ENCODE peak calls at places on chromosomes 2 and 18, in seven cellular contexts. One of them, this sample, is unnamed.

GRCh38 chr2:206159346-206160123 is at the start of the genes EEF1B2 and NDUFS1:
- DNase-seq in K562: peak; percentile 78
- DNase-seq in HFFc6: peak; percentile 98
- DNase-seq in prostate gland: peak; percentile 98
- DNase-seq in progenitor cell of endocrine pancreas: peak; percentile 91
- DNase-seq in Peyer's patch: peak; percentile 97
- DNase-seq in left ventricle myocardium inferior: peak; percentile 98
- DNase-seq in this sample: peak; percentile 97

GRCh38 chr18:68676913-68677312 is 38.0 kb downstream of the TMX3 start:
- DNase-seq in prostate gland: no peak
- DNase-seq in left ventricle myocardium inferior: no peak
- DNase-seq in HFFc6: peak; percentile 37
- DNase-seq in K562: no peak
- DNase-seq in Peyer's patch: no peak
- DNase-seq in progenitor cell of endocrine pancreas: no peak
- DNase-seq in this sample: no peak

GRCh38 chr2:99572380-99572779 is 82.6 kb upstream of the REV1 start:
- DNase-seq in HFFc6: no peak
- DNase-seq in Peyer's patch: no peak
- DNase-seq in prostate gland: peak; percentile 19
- DNase-seq in left ventricle myocardium inferior: no peak
- DNase-seq in K562: no peak
- DNase-seq in progenitor cell of endocrine pancreas: no peak
- DNase-seq in this sample: no peak

GRCh38 chr18:51028201-51028805 is 1.7 kb upstream of the SMAD4 start:
- DNase-seq in prostate gland: no peak
- DNase-seq in progenitor cell of endocrine pancreas: no peak
- DNase-seq in Peyer's patch: no peak
- DNase-seq in HFFc6: peak; percentile 28
- DNase-seq in K562: no peak
- DNase-seq in left ventricle myocardium inferior: no peak
- DNase-seq in this sample: no peak

GRCh38 chr2:212919238-212919637 is 232.2 kb downstream of the IKZF2 start:
- DNase-seq in Peyer's patch: no peak
- DNase-seq in progenitor cell of endocrine pancreas: no peak
- DNase-seq in HFFc6: no peak
- DNase-seq in K562: no peak
- DNase-seq in prostate gland: no peak
- DNase-seq in left ventricle myocardium inferior: no peak
- DNase-seq in this sample: no peak

GRCh38 chr2:239523147-239523943 is 122.5 kb upstream of the HDAC4 start:
- DNase-seq in prostate gland: no peak
- DNase-seq in HFFc6: no peak
- DNase-seq in progenitor cell of endocrine pancreas: no peak
- DNase-seq in left ventricle myocardium inferior: peak; percentile 11
- DNase-seq in K562: no peak
- DNase-seq in Peyer's patch: no peak
- DNase-seq in this sample: no peak

GRCh38 chr2:69177785-69178636 is 165.0 kb downstream of the ANTXR1 start:
- DNase-seq in left ventricle myocardium inferior: peak; percentile 87
- DNase-seq in prostate gland: peak; percentile 33
- DNase-seq in Peyer's patch: peak; percentile 82
- DNase-seq in progenitor cell of endocrine pancreas: peak; percentile 16
- DNase-seq in HFFc6: peak; percentile 89
- DNase-seq in K562: peak; percentile 95
- DNase-seq in this sample: peak; percentile 71

GRCh38 chr2:241818229-241818942 is 9.4 kb downstream of the NEU4 start:
- DNase-seq in K562: no peak
- DNase-seq in HFFc6: no peak
- DNase-seq in prostate gland: no peak
- DNase-seq in progenitor cell of endocrine pancreas: no peak
- DNase-seq in Peyer's patch: peak; percentile 43
- DNase-seq in left ventricle myocardium inferior: no peak
- DNase-seq in this sample: no peak

GRCh38 chr2:133765693-133766092 is 197.4 kb upstream of the NCKAP5 start:
- DNase-seq in Peyer's patch: no peak
- DNase-seq in progenitor cell of endocrine pancreas: no peak
- DNase-seq in left ventricle myocardium inferior: no peak
- DNase-seq in prostate gland: peak; percentile 30
- DNase-seq in K562: no peak
- DNase-seq in HFFc6: no peak
- DNase-seq in this sample: no peak

GRCh38 chr2:69585855-69586560 is 57.5 kb downstream of the AAK1 start:
- DNase-seq in left ventricle myocardium inferior: no peak
- DNase-seq in Peyer's patch: no peak
- DNase-seq in progenitor cell of endocrine pancreas: no peak
- DNase-seq in prostate gland: no peak
- DNase-seq in K562: no peak
- DNase-seq in HFFc6: no peak
- DNase-seq in this sample: no peak

GRCh38 chr18:23330423-23330822 is 122.7 kb upstream of the RIOK3 start:
- DNase-seq in HFFc6: no peak
- DNase-seq in left ventricle myocardium inferior: no peak
- DNase-seq in K562: no peak
- DNase-seq in Peyer's patch: no peak
- DNase-seq in prostate gland: no peak
- DNase-seq in progenitor cell of endocrine pancreas: no peak
- DNase-seq in this sample: no peak

DNA sequence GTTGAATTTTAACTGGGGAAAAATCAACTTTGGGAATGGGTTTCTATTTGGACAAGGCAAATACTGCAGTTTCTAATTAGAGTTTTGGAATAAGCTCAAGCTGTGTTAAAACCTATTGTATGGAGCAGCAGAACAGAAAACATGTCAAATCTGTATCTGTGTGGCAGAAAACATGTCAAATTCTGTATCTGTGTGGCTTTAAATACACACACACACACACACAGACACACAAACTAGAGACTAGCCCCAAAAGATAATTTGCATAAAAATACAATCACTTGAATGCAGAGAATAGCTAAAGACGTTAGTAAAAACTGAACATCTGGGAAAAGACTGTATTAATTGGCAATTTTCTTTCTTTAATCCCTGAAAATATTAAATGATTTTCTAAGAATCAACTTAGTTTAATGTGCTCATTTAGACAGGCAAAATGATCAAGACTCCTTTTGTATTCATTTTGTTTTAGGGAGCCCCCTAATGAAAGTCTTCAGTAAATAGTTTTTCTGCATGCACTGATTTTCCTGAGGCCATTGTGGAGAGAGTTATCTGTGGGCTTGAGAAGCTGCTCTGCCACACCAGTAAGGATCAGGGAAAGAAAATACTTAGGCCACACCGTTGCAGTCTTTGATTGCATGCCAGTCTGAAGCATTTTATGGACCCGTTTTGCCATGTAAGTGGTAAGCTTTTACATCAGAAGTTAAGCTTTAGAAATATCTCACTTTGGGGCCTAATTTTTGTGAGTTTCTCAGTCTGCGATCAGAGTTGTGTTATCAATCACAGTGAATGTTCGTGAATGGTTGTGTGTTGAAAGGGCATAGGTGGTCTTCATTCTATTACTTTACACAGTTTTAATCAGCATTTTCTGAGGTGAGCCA is 2.2 kb downstream of the SPATS2L start:
- DNase-seq in prostate gland: peak; percentile 12
- DNase-seq in K562: no peak
- DNase-seq in Peyer's patch: no peak
- DNase-seq in progenitor cell of endocrine pancreas: no peak
- DNase-seq in left ventricle myocardium inferior: no peak
- DNase-seq in HFFc6: peak; percentile 30
- DNase-seq in this sample: no peak
- TF ChIP-seq CTCF in prostate gland: peak; percentile 17
- TF ChIP-seq CTCF in K562: peak; percentile 11
- TF ChIP-seq CTCF in Peyer's patch: no peak
- TF ChIP-seq CTCF in progenitor cell of endocrine pancreas: no peak
- TF ChIP-seq CTCF in left ventricle myocardium inferior: peak; percentile 14
- TF ChIP-seq CTCF in HFFc6: peak; percentile 43
- TF ChIP-seq CTCF in this sample: no peak

DNA sequence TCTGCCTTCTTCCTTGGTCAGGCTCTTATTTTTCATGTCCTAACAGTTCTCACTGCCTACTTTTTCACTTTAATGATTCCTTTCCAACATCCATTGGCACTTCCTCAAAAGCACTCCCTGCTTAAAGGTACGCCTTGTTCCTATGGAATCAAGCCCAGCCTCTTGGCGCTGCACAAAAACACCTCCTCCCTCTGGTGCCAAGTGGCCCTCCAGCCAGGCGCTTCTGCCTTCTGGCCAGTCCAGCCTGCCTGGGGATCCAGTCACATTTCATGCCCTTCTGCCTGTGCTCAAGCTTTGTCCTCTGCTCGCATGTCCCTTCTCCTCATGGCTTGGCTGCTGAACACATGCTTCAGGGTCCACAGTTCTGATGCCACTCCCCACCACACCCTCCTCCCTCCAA is 6.3 kb downstream of the TPRKB start:
- DNase-seq in HFFc6: no peak
- DNase-seq in left ventricle myocardium inferior: peak; percentile 64
- DNase-seq in progenitor cell of endocrine pancreas: no peak
- DNase-seq in Peyer's patch: no peak
- DNase-seq in prostate gland: peak; percentile 88
- DNase-seq in K562: no peak
- DNase-seq in this sample: no peak
- TF ChIP-seq CTCF in HFFc6: no peak
- TF ChIP-seq CTCF in left ventricle myocardium inferior: no peak
- TF ChIP-seq CTCF in progenitor cell of endocrine pancreas: no peak
- TF ChIP-seq CTCF in Peyer's patch: no peak
- TF ChIP-seq CTCF in prostate gland: peak; percentile 15
- TF ChIP-seq CTCF in K562: no peak
- TF ChIP-seq CTCF in this sample: no peak

GRCh38 chr18:48024891-48025660 is 94.6 kb upstream of the SMAD2 start:
- DNase-seq in left ventricle myocardium inferior: no peak
- DNase-seq in Peyer's patch: no peak
- DNase-seq in prostate gland: no peak
- DNase-seq in HFFc6: no peak
- DNase-seq in progenitor cell of endocrine pancreas: no peak
- DNase-seq in K562: no peak
- DNase-seq in this sample: no peak

GRCh38 chr18:48022021-48022420 is 91.6 kb upstream of the SMAD2 start:
- DNase-seq in progenitor cell of endocrine pancreas: no peak
- DNase-seq in left ventricle myocardium inferior: no peak
- DNase-seq in HFFc6: no peak
- DNase-seq in K562: no peak
- DNase-seq in Peyer's patch: no peak
- DNase-seq in prostate gland: no peak
- DNase-seq in this sample: no peak

GRCh38 chr18:48022531-48023330 is 92.3 kb upstream of the SMAD2 start:
- DNase-seq in progenitor cell of endocrine pancreas: no peak
- DNase-seq in left ventricle myocardium inferior: no peak
- DNase-seq in HFFc6: peak; percentile 68
- DNase-seq in prostate gland: no peak
- DNase-seq in Peyer's patch: no peak
- DNase-seq in K562: peak; percentile 50
- DNase-seq in this sample: no peak

GRCh38 chr18:48024009-48024512 is 93.6 kb upstream of the SMAD2 start:
- DNase-seq in prostate gland: no peak
- DNase-seq in K562: no peak
- DNase-seq in HFFc6: no peak
- DNase-seq in Peyer's patch: no peak
- DNase-seq in left ventricle myocardium inferior: no peak
- DNase-seq in progenitor cell of endocrine pancreas: no peak
- DNase-seq in this sample: no peak

GRCh38 chr18:48023334-48024008 is 93.0 kb upstream of the SMAD2 start:
- DNase-seq in HFFc6: peak; percentile 25
- DNase-seq in Peyer's patch: no peak
- DNase-seq in progenitor cell of endocrine pancreas: no peak
- DNase-seq in prostate gland: peak; percentile 66
- DNase-seq in K562: peak; percentile 17
- DNase-seq in left ventricle myocardium inferior: no peak
- DNase-seq in this sample: no peak
- TF ChIP-seq CTCF in HFFc6: peak; percentile 53
- TF ChIP-seq CTCF in Peyer's patch: peak; percentile 10
- TF ChIP-seq CTCF in progenitor cell of endocrine pancreas: peak; percentile 50
- TF ChIP-seq CTCF in prostate gland: peak; percentile 49
- TF ChIP-seq CTCF in K562: peak; percentile 48
- TF ChIP-seq CTCF in left ventricle myocardium inferior: peak; percentile 55
- TF ChIP-seq CTCF in this sample: peak; percentile 65

GRCh38 chr18:78192044-78192443 is 787.6 kb upstream of the SALL3 start:
- DNase-seq in progenitor cell of endocrine pancreas: no peak
- DNase-seq in Peyer's patch: no peak
- DNase-seq in K562: no peak
- DNase-seq in prostate gland: peak; percentile 54
- DNase-seq in left ventricle myocardium inferior: no peak
- DNase-seq in HFFc6: no peak
- DNase-seq in this sample: no peak
- TF ChIP-seq CTCF in progenitor cell of endocrine pancreas: no peak
- TF ChIP-seq CTCF in Peyer's patch: peak; percentile 4
- TF ChIP-seq CTCF in K562: no peak
- TF ChIP-seq CTCF in prostate gland: peak; percentile 11
- TF ChIP-seq CTCF in left ventricle myocardium inferior: peak; percentile 17
- TF ChIP-seq CTCF in HFFc6: no peak
- TF ChIP-seq CTCF in this sample: peak; percentile 61

GRCh38 chr2:163565192-163565591 is 170.6 kb downstream of the FIGN start:
- DNase-seq in progenitor cell of endocrine pancreas: no peak
- DNase-seq in K562: no peak
- DNase-seq in left ventricle myocardium inferior: no peak
- DNase-seq in Peyer's patch: no peak
- DNase-seq in prostate gland: no peak
- DNase-seq in HFFc6: no peak
- DNase-seq in this sample: no peak
- TF ChIP-seq CTCF in progenitor cell of endocrine pancreas: no peak
- TF ChIP-seq CTCF in K562: no peak
- TF ChIP-seq CTCF in left ventricle myocardium inferior: peak; percentile 9
- TF ChIP-seq CTCF in Peyer's patch: no peak
- TF ChIP-seq CTCF in prostate gland: no peak
- TF ChIP-seq CTCF in HFFc6: no peak
- TF ChIP-seq CTCF in this sample: no peak

GRCh38 chr2:54546518-54546917 is 90.4 kb downstream of the SPTBN1 start:
- DNase-seq in left ventricle myocardium inferior: no peak
- DNase-seq in prostate gland: no peak
- DNase-seq in progenitor cell of endocrine pancreas: no peak
- DNase-seq in HFFc6: no peak
- DNase-seq in K562: peak; percentile 23
- DNase-seq in Peyer's patch: no peak
- DNase-seq in this sample: no peak

GRCh38 chr2:54543736-54544396 is 87.7 kb downstream of the SPTBN1 start:
- DNase-seq in left ventricle myocardium inferior: no peak
- DNase-seq in progenitor cell of endocrine pancreas: no peak
- DNase-seq in HFFc6: no peak
- DNase-seq in K562: no peak
- DNase-seq in prostate gland: no peak
- DNase-seq in Peyer's patch: no peak
- DNase-seq in this sample: no peak

GRCh38 chr2:54549430-54549829 is 93.3 kb downstream of the SPTBN1 start:
- DNase-seq in prostate gland: no peak
- DNase-seq in HFFc6: no peak
- DNase-seq in K562: no peak
- DNase-seq in progenitor cell of endocrine pancreas: no peak
- DNase-seq in Peyer's patch: no peak
- DNase-seq in left ventricle myocardium inferior: no peak
- DNase-seq in this sample: no peak

GRCh38 chr2:54546925-54547324 is 90.8 kb downstream of the SPTBN1 start:
- DNase-seq in progenitor cell of endocrine pancreas: no peak
- DNase-seq in K562: no peak
- DNase-seq in Peyer's patch: no peak
- DNase-seq in HFFc6: no peak
- DNase-seq in prostate gland: no peak
- DNase-seq in left ventricle myocardium inferior: no peak
- DNase-seq in this sample: no peak

GRCh38 chr2:54545700-54546450 is 89.7 kb downstream of the SPTBN1 start:
- DNase-seq in Peyer's patch: no peak
- DNase-seq in left ventricle myocardium inferior: no peak
- DNase-seq in K562: no peak
- DNase-seq in HFFc6: peak; percentile 23
- DNase-seq in prostate gland: no peak
- DNase-seq in progenitor cell of endocrine pancreas: no peak
- DNase-seq in this sample: no peak
- TF ChIP-seq CTCF in Peyer's patch: no peak
- TF ChIP-seq CTCF in left ventricle myocardium inferior: no peak
- TF ChIP-seq CTCF in K562: no peak
- TF ChIP-seq CTCF in HFFc6: no peak
- TF ChIP-seq CTCF in prostate gland: no peak
- TF ChIP-seq CTCF in progenitor cell of endocrine pancreas: no peak
- TF ChIP-seq CTCF in this sample: no peak

This sample was measured in type B pancreatic cell.